ENCODE peak calls at places on chromosome 5, in four cellular contexts. V is H9, F is GM23338, N is fibroblast of lung. A is an unnamed sample.

GRCh38 chr5:95332179-95332578 is 47.3 kb upstream of the MCTP1 start:
- DNase-seq in F (no peak), N (no peak), V (no peak), A (no peak)

GRCh38 chr5:17096975-17097695 is 120.3 kb upstream of the BASP1 start:
- DNase-seq in V (no peak), F (peak), N (no peak), A (no peak)

GRCh38 chr5:126641387-126641786 is 40.6 kb downstream of the PHAX start:
- DNase-seq in N (no peak), V (no peak), F (no peak), A (no peak)

GRCh38 chr5:3929799-3930198 is 334.2 kb downstream of the IRX1 start:
- DNase-seq in V (no peak), N (no peak), F (no peak), A (no peak)

GRCh38 chr5:177531209-177531940 is 14.6 kb upstream of the DDX41 start:
- DNase-seq in F (no peak), N (no peak), V (no peak), A (no peak)

GRCh38 chr5:38672059-38672791 is 115.8 kb upstream of the LIFR start:
- DNase-seq in N (peak), F (no peak), V (no peak), A (no peak)

GRCh38 chr5:73793911-73794310 is 167.9 kb downstream of the ARHGEF28 start:
- DNase-seq in V (no peak), F (no peak), N (peak), A (no peak)

GRCh38 chr5:136099870-136100269 is 32.8 kb upstream of the SMAD5 start:
- DNase-seq in V (no peak), F (no peak), N (no peak), A (no peak)

GRCh38 chr5:153885166-153885565 is 153.5 kb downstream of the FAM114A2 start:
- DNase-seq in N (no peak), F (no peak), V (no peak), A (no peak)

GRCh38 chr5:113242481-113243348 is 192.1 kb downstream of the TSSK1B start:
- DNase-seq in F (no peak), V (no peak), N (peak), A (no peak)

GRCh38 chr5:113240032-113240431 is 194.8 kb downstream of the TSSK1B start:
- DNase-seq in N (no peak), F (no peak), V (no peak), A (no peak)

GRCh38 chr5:113243349-113243664 is 191.5 kb downstream of the TSSK1B start:
- DNase-seq in N (no peak), V (no peak), F (no peak), A (no peak)

GRCh38 chr5:113237893-113238292 is 196.9 kb downstream of the TSSK1B start:
- DNase-seq in N (no peak), F (no peak), V (no peak), A (no peak)

GRCh38 chr5:113240951-113241726 is 193.7 kb downstream of the TSSK1B start:
- DNase-seq in F (no peak), V (no peak), N (no peak), A (no peak)
- H3K4me2 ChIP-seq in F (no peak), V (no peak), N (no peak), A (no peak)

DNA sequence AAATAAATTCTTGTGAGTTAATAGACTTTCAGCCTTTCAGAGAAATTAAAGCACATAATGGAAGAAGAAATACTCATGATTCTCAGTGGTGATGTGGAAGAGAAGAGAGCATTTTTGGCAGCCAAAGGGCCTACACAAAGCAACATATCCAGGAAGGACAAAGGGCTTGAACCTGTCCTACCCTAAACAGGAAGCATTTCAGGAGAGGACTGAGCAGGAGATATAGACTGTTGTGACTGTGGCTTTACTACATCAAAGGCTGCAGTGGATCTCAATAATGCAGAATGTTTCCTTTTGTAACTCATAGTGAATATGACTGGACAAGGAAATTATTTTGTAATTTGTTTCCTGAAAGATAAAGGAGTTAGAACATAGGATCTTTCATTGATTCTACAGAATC is 1.3 kb upstream of the PARP8 start:
- DNase-seq in N (no peak), F (no peak), V (no peak), A (no peak)
- H3K27ac ChIP-seq in N (no peak), F (no peak), V (no peak), A (no peak)

GRCh38 chr5:107631805-107632362 is 38.9 kb downstream of the EFNA5 start:
- DNase-seq in N (no peak), F (no peak), V (no peak), A (no peak)

GRCh38 chr5:107633171-107633901 is 37.4 kb downstream of the EFNA5 start:
- DNase-seq in F (no peak), V (no peak), N (peak), A (no peak)

GRCh38 chr5:107639990-107640389 is 30.7 kb downstream of the EFNA5 start:
- DNase-seq in V (no peak), F (no peak), N (no peak), A (no peak)

GRCh38 chr5:107636555-107636954 is 34.2 kb downstream of the EFNA5 start:
- DNase-seq in V (no peak), N (no peak), F (no peak), A (no peak)

DNA sequence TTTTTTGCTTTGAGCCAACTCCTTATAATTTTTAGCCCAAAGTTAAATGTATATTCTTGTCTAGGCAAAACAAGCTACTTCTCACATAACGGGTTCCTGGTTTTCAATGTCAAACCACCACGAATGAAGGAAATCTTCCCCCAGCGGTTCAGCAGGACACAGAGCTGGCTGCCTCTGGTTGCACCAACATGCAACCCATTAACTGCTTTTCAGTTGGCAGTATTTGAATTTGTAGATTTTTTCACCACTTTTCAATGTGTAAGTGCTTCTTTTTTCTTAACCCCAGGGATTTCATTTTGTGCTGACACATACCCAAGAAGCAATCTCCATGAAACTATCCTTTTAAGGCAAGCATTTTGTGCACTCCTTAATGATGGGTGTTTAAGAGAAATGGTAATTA is 35.5 kb downstream of the EFNA5 start:
- DNase-seq in N (no peak), F (no peak), V (no peak), A (no peak)
- H3K4me2 ChIP-seq in N (no peak), F (no peak), V (no peak), A (no peak)

DNA sequence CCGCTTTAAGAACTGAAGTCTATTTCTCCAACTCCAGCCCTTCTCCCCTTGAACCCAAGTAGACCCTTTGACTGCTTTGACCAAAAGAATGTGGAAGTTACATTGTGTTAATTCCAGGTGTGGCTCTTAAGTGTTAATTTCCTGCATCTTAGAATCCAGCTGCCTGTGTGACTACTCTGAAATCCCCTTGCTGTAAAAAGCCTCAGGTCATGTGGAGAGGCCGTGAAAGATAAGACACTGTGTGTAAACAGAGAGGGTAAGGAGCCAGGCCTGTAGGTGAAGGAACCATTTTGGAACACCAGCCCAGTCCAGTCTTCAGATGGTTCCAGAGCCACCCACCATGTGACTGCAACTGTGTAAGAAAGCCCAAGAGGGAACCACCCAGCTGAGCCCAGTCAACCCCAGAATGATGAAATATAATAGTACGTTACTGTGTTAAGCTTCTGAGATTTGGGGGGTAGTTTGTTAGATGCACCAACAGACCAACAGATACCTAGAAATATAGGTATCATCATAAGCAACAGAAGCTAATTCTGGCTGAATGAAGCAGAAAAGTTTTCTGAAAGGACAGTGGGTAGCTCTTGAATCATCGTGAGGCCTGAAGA is 59.4 kb upstream of the CCDC112 start:
- DNase-seq in F (no peak), V (no peak), N (no peak), A (no peak)
- H3K27ac ChIP-seq in F (no peak), V (no peak), N (no peak), A (no peak)